ENCODE peak calls at places on chromosomes 4 and X, in seven cellular contexts. H is T1000; D is T-cell; V is endothelial cell; I is cardiac fibroblast; Q is stimulated activated naive CD8-positive, alpha-beta T cell treated with anti-CD3 and anti-CD28 coated beads, Interleukin-15, Interleukin-2, amounts not matched to agents 100 U/mL and 50 U/mL, for 24 hours; N is GM10248. M is an unnamed sample.

GRCh38 chr4:86035688-86036087 is 324.2 kb downstream of the MAPK10 start:
- DNase-seq in H (no peak), D (no peak), V (no peak), I (peak; percentile 60), Q (no peak), N (no peak), M (no peak)

GRCh38 chrX:49273181-49273727 is 3.7 kb downstream of the PPP1R3F start:
- DNase-seq in H (no peak), D (peak; percentile 20), V (no peak), I (no peak), Q (peak; percentile 37), N (no peak), M (no peak)

GRCh38 chrX:107673933-107674479 is 45.7 kb downstream of the PRPS1 start:
- DNase-seq in H (no peak), D (peak; percentile 91), V (no peak), I (peak; percentile 95), Q (peak; percentile 88), N (peak; percentile 74), M (no peak)

GRCh38 chrX:10859353-10859752 is 239.0 kb upstream of the MID1 start:
- DNase-seq in H (no peak), D (no peak), V (no peak), I (no peak), Q (no peak), N (no peak), M (no peak)

GRCh38 chr4:49044270-49044669 is 58.2 kb downstream of the CWH43 start:
- DNase-seq in H (no peak), D (no peak), V (no peak), I (peak; percentile 5), Q (no peak), N (no peak), M (no peak)

GRCh38 chr4:10832989-10833635 is 148.5 kb upstream of the CLNK start:
- DNase-seq in H (no peak), D (no peak), V (no peak), I (no peak), Q (no peak), N (no peak), M (no peak)

GRCh38 chr4:64781737-64782326 is 372.6 kb upstream of the TECRL start:
- DNase-seq in H (no peak), D (no peak), V (no peak), I (peak; percentile 67), Q (no peak), N (no peak), M (peak; percentile 0)

GRCh38 chr4:54473077-54473545 is 184.6 kb upstream of the KIT start:
- DNase-seq in H (peak; percentile 42), D (no peak), V (no peak), I (peak; percentile 24), Q (no peak), N (no peak), M (no peak)

GRCh38 chr4:55312491-55313101 is 33.4 kb upstream of the SRD5A3 start:
- DNase-seq in H (no peak), D (peak; percentile 18), V (peak; percentile 39), I (peak; percentile 79), Q (peak; percentile 30), N (no peak), M (no peak)

GRCh38 chr4:33482773-33483172 is 2761.5 kb downstream of the ARAP2 start:
- DNase-seq in H (no peak), D (no peak), V (no peak), I (no peak), Q (no peak), N (no peak), M (no peak)

GRCh38 chr4:166577639-166578038 is 656.7 kb downstream of the SPOCK3 start:
- DNase-seq in H (no peak), D (no peak), V (no peak), I (no peak), Q (no peak), N (no peak), M (no peak)

GRCh38 chrX:39891781-39892180 is 206.0 kb downstream of the BCOR start:
- DNase-seq in H (no peak), D (no peak), V (no peak), I (no peak), Q (no peak), N (no peak), M (no peak)

GRCh38 chr4:109947457-109947856 is 34.8 kb downstream of the EGF start:
- DNase-seq in H (no peak), D (no peak), V (no peak), I (peak; percentile 74), Q (no peak), N (no peak), M (no peak)

GRCh38 chrX:132226169-132226568 is 6.9 kb upstream of the RAP2C start:
- DNase-seq in H (no peak), D (no peak), V (no peak), I (peak; percentile 41), Q (no peak), N (no peak), M (no peak)

GRCh38 chr4:45370370-45370769 is 644.0 kb upstream of the GNPDA2 start:
- DNase-seq in H (no peak), D (no peak), V (no peak), I (no peak), Q (no peak), N (no peak), M (no peak)

GRCh38 chr4:7763106-7763505 is 176.6 kb downstream of the AFAP1 start:
- DNase-seq in H (no peak), D (no peak), V (no peak), I (no peak), Q (no peak), N (no peak), M (no peak)

GRCh38 chrX:70313503-70313902 is 23.6 kb downstream of the KIF4A start:
- DNase-seq in H (no peak), D (no peak), V (no peak), I (peak; percentile 34), Q (no peak), N (no peak), M (no peak)

GRCh38 chr4:142582340-142582739 is 263.8 kb downstream of the INPP4B start:
- DNase-seq in H (no peak), D (no peak), V (no peak), I (no peak), Q (no peak), N (no peak), M (no peak)

GRCh38 chr4:21090098-21090666 is 389.9 kb downstream of the PACRGL start:
- DNase-seq in H (no peak), D (no peak), V (no peak), I (no peak), Q (no peak), N (no peak), M (no peak)

GRCh38 chr4:182258441-182259031 is 15.3 kb downstream of the TENM3 start:
- DNase-seq in H (no peak), D (no peak), V (no peak), I (no peak), Q (no peak), N (no peak), M (no peak)

GRCh38 chrX:38192007-38192625 is 28.6 kb downstream of the SRPX start:
- DNase-seq in H (peak; percentile 2), D (no peak), V (peak; percentile 10), I (peak; percentile 42), Q (no peak), N (no peak), M (no peak)

GRCh38 chrX:72025236-72025770 is 106.4 kb downstream of the RTL5 start:
- DNase-seq in H (no peak), D (no peak), V (no peak), I (no peak), Q (no peak), N (no peak), M (no peak)

GRCh38 chr4:8026455-8026854 is 86.8 kb upstream of the AFAP1 start:
- DNase-seq in H (no peak), D (no peak), V (no peak), I (no peak), Q (no peak), N (no peak), M (no peak)

GRCh38 chr4:55079451-55080173 is 45.8 kb downstream of the KDR start:
- DNase-seq in H (no peak), D (no peak), V (no peak), I (no peak), Q (no peak), N (no peak), M (no peak)

GRCh38 chr4:71882113-71882512 is 98.2 kb upstream of the GC start:
- DNase-seq in H (no peak), D (no peak), V (no peak), I (no peak), Q (no peak), N (no peak), M (no peak)

GRCh38 chr4:138677651-138678202 is 337.9 kb upstream of the NOCT start:
- DNase-seq in H (no peak), D (no peak), V (no peak), I (no peak), Q (no peak), N (no peak), M (peak; percentile 27)

GRCh38 chrX:109511113-109511512 is 25.5 kb upstream of the NXT2 start:
- DNase-seq in H (no peak), D (no peak), V (no peak), I (no peak), Q (no peak), N (no peak), M (no peak)

GRCh38 chrX:133350751-133351150 is 64.5 kb downstream of the GPC4 start:
- DNase-seq in H (no peak), D (no peak), V (no peak), I (peak; percentile 2), Q (no peak), N (no peak), M (no peak)

GRCh38 chr4:90958256-90958895 is 831.2 kb downstream of the CCSER1 start:
- DNase-seq in H (peak; percentile 29), D (no peak), V (no peak), I (peak; percentile 5), Q (no peak), N (no peak), M (no peak)

GRCh38 chr4:88382621-88383020 is 4.0 kb downstream of the HERC6 start:
- DNase-seq in H (no peak), D (peak; percentile 36), V (no peak), I (peak; percentile 2), Q (peak; percentile 49), N (peak; percentile 23), M (no peak)

GRCh38 chrX:1239681-1240142 is 27.3 kb upstream of the CRLF2 start:
- DNase-seq in H (no peak), D (peak; percentile 31), V (no peak), I (no peak), Q (peak; percentile 75), N (peak; percentile 73), M (no peak)

GRCh38 chr4:112423591-112423990 is 92.4 kb downstream of the NEUROG2 start:
- DNase-seq in H (no peak), D (no peak), V (no peak), I (no peak), Q (no peak), N (no peak), M (no peak)

GRCh38 chrX:8849945-8850344 is 48.8 kb upstream of the FAM9A start:
- DNase-seq in H (no peak), D (no peak), V (no peak), I (no peak), Q (no peak), N (no peak), M (no peak)

GRCh38 chr4:139167774-139168444 is 9.1 kb downstream of the ELF2 start:
- DNase-seq in H (no peak), D (no peak), V (no peak), I (peak; percentile 78), Q (no peak), N (no peak), M (no peak)